ENCODE peak calls at places on chromosomes 4 and X, in nine cellular contexts. Y is GM12865, G is foreskin fibroblast, L is AG10803, H is GM23248, V is SK-N-SH, S is transverse colon, F is PC-3, J is epithelial cell of esophagus. R is an unnamed sample.

GRCh38 chr4:129708776-129709175 is 612.8 kb downstream of the C4orf33 start:
- DNase-seq in V (no peak), G (no peak), L (no peak), Y (no peak), H (no peak), S (no peak), J (no peak), F (no peak), R (no peak)

GRCh38 chr4:52659722-52660261 is 691 bp upstream of the USP46 start:
- DNase-seq in G (no peak), H (peak), Y (peak), L (peak), F (peak), S (peak), V (peak), J (no peak), R (no peak)

GRCh38 chrX:150365953-150366911 is 3.1 kb downstream of the MAMLD1 start:
- DNase-seq in V (no peak), G (peak), Y (no peak), H (peak), S (peak), L (peak), F (peak), J (peak), R (no peak)

GRCh38 chr4:132982151-132982550 is 166.9 kb upstream of the PCDH10 start:
- DNase-seq in Y (no peak), L (no peak), F (no peak), H (no peak), G (no peak), V (no peak), S (no peak), J (no peak), R (no peak)

GRCh38 chr4:55752810-55753209 is 66.8 kb upstream of the EXOC1L start:
- DNase-seq in S (no peak), J (no peak), Y (no peak), V (no peak), G (no peak), F (no peak), L (no peak), H (no peak), R (no peak)

GRCh38 chrX:17740137-17741122 is 3.1 kb downstream of the SCML1 start:
- DNase-seq in J (no peak), G (no peak), V (no peak), L (no peak), Y (no peak), F (no peak), H (no peak), S (no peak), R (no peak)

GRCh38 chr4:11223261-11223660 is 205.4 kb downstream of the HS3ST1 start:
- DNase-seq in S (no peak), H (no peak), G (no peak), V (no peak), J (no peak), Y (no peak), F (no peak), L (no peak), R (no peak)

GRCh38 chr4:74805601-74806000 is 11.3 kb upstream of the BTC start:
- DNase-seq in F (peak), S (no peak), J (peak), V (no peak), H (peak), G (peak), L (peak), Y (no peak), R (peak)

GRCh38 chr4:141177171-141177570 is 43.5 kb upstream of the ZNF330 start:
- DNase-seq in V (no peak), L (no peak), F (no peak), Y (no peak), J (no peak), S (no peak), G (no peak), H (no peak), R (no peak)

GRCh38 chr4:23957465-23957864 is 67.6 kb upstream of the PPARGC1A start:
- DNase-seq in J (no peak), F (no peak), G (no peak), L (no peak), V (no peak), S (no peak), H (no peak), Y (no peak), R (no peak)

GRCh38 chr4:38085394-38086150 is 125.4 kb downstream of the PTTG2 start:
- DNase-seq in S (no peak), J (no peak), F (no peak), V (no peak), L (peak), G (no peak), H (peak), Y (no peak), R (no peak)

GRCh38 chr4:152415980-152416379 is 119.9 kb downstream of the FBXW7 start:
- DNase-seq in V (no peak), F (peak), S (no peak), J (peak), L (peak), Y (no peak), G (peak), H (peak), R (no peak)

GRCh38 chrX:100368167-100368566 is 41.9 kb downstream of the PCDH19 start:
- DNase-seq in J (peak), L (no peak), H (peak), S (no peak), Y (peak), G (no peak), F (peak), V (peak), R (no peak)

GRCh38 chr4:116386856-116387255 is 698.5 kb downstream of the TRAM1L1 start:
- DNase-seq in Y (no peak), F (no peak), H (no peak), S (no peak), G (no peak), V (no peak), L (no peak), J (no peak), R (no peak)

GRCh38 chrX:54427837-54428424 is 12.3 kb upstream of the TSR2 start:
- DNase-seq in L (no peak), H (no peak), J (no peak), Y (no peak), F (no peak), S (no peak), V (no peak), G (no peak), R (no peak)

GRCh38 chr4:39043058-39043696 is 11.0 kb upstream of the TMEM156 start:
- DNase-seq in Y (no peak), J (peak), F (peak), H (no peak), V (no peak), S (no peak), G (no peak), L (no peak), R (no peak)

GRCh38 chr4:73922766-73923630 is 53.8 kb downstream of the CXCL1 start:
- DNase-seq in H (peak), L (peak), Y (no peak), S (no peak), G (peak), J (peak), F (peak), V (no peak), R (no peak)

GRCh38 chr4:69881173-69881773 is 21.3 kb upstream of the SULT1E1 start:
- DNase-seq in Y (peak), F (peak), S (peak), H (peak), G (peak), J (peak), V (peak), L (peak), R (peak)

GRCh38 chr4:133150643-133151300 is 1.7 kb downstream of the PCDH10 start:
- DNase-seq in V (peak), L (no peak), S (no peak), H (peak), F (no peak), J (peak), Y (no peak), G (no peak), R (no peak)

GRCh38 chr4:10403633-10404445 is 53.4 kb downstream of the ZNF518B start:
- DNase-seq in Y (peak), F (peak), L (peak), J (peak), S (peak), V (peak), H (peak), G (peak), R (peak)

GRCh38 chr4:107261241-107261874 is 225.2 kb upstream of the DKK2 start:
- DNase-seq in V (no peak), Y (no peak), L (peak), G (no peak), F (peak), H (no peak), S (no peak), J (peak), R (no peak)

GRCh38 chrX:12042615-12043014 is 95.7 kb upstream of the FRMPD4 start:
- DNase-seq in Y (peak), F (no peak), H (no peak), J (no peak), L (no peak), V (no peak), S (no peak), G (no peak), R (no peak)

GRCh38 chrX:24515447-24515846 is 50.4 kb downstream of the PDK3 start:
- DNase-seq in S (no peak), H (no peak), L (no peak), G (no peak), F (no peak), J (peak), Y (no peak), V (no peak), R (no peak)

GRCh38 chrX:41603591-41603990 is 85.2 kb upstream of the GPR34 start:
- DNase-seq in F (no peak), Y (no peak), G (no peak), J (no peak), H (no peak), L (no peak), V (no peak), S (no peak), R (no peak)

GRCh38 chr4:104411501-104411900 is 83.2 kb downstream of the CXXC4 start:
- DNase-seq in V (no peak), G (no peak), H (no peak), F (no peak), S (no peak), Y (no peak), J (no peak), L (no peak), R (no peak)

GRCh38 chr4:134126955-134127354 is 74.6 kb downstream of the PABPC4L start:
- DNase-seq in H (no peak), L (no peak), J (no peak), S (no peak), G (no peak), V (no peak), F (no peak), Y (no peak), R (no peak)

GRCh38 chr4:75843596-75843995 is 58.7 kb downstream of the PPEF2 start:
- DNase-seq in J (no peak), G (no peak), H (no peak), Y (no peak), F (no peak), L (no peak), S (no peak), V (no peak), R (no peak)

GRCh38 chr4:146439999-146440398 is 81.7 kb downstream of the SLC10A7 start:
- DNase-seq in H (peak), G (no peak), F (no peak), S (no peak), L (peak), J (peak), Y (no peak), V (no peak), R (no peak)

GRCh38 chr4:151266542-151266941 is 10.4 kb upstream of the PRSS48 start:
- DNase-seq in G (peak), J (peak), Y (no peak), S (no peak), L (peak), F (peak), V (no peak), H (peak), R (no peak)

GRCh38 chr4:19155568-19155967 is 1096.1 kb upstream of the SLIT2 start:
- DNase-seq in Y (no peak), J (no peak), V (no peak), G (no peak), H (no peak), S (no peak), F (no peak), L (no peak), R (no peak)

GRCh38 chr4:30754021-30754420 is 33.9 kb downstream of the PCDH7 start:
- DNase-seq in S (no peak), V (no peak), Y (no peak), L (no peak), H (peak), J (peak), G (peak), F (peak), R (peak)

GRCh38 chrX:72712094-72712755 is 1.9 kb downstream of the PHKA1 start:
- DNase-seq in V (peak), S (no peak), Y (no peak), H (peak), J (no peak), F (peak), G (no peak), L (no peak), R (no peak)

GRCh38 chr4:20253799-20254409 is 2.2 kb downstream of the SLIT2 start:
- DNase-seq in G (peak), V (peak), Y (no peak), S (peak), L (peak), F (peak), H (peak), J (peak), R (no peak)
- H3K4me3 ChIP-seq in G (peak), V (peak), Y (no peak), S (peak), L (peak), F (peak), H (peak), J (peak), R (peak)

GRCh38 chrX:123860506-123860840 is 620 bp downstream of the XIAP start:
- DNase-seq in G (no peak), J (no peak), L (peak), V (peak), Y (peak), F (peak), S (peak), H (no peak), R (no peak)
- H3K4me3 ChIP-seq in G (peak), J (peak), L (peak), V (peak), Y (peak), F (peak), S (peak), H (peak), R (peak)

GRCh38 chr4:77076889-77077635 is 1.3 kb upstream of the CCNI start:
- DNase-seq in G (no peak), Y (no peak), H (no peak), V (no peak), J (no peak), S (no peak), L (no peak), F (no peak), R (no peak)
- H3K4me3 ChIP-seq in G (peak), Y (peak), H (peak), V (peak), J (peak), S (no peak), L (peak), F (peak), R (peak)

GRCh38 chrX:153829549-153829798 is 870 bp downstream of the PDZD4 start:
- DNase-seq in V (peak), G (no peak), J (no peak), Y (no peak), H (peak), L (no peak), F (no peak), S (no peak), R (no peak)
- H3K4me3 ChIP-seq in V (peak), G (no peak), J (no peak), Y (no peak), H (no peak), L (no peak), F (no peak), S (peak), R (no peak)